ENCODE peak calls at places on chromosomes 7 and 10, in five cellular contexts. U is ovary, X is body of pancreas, Y is uterus, J is right lobe of liver. K is an unnamed sample.

GRCh38 chr7:47950714-47951113 is 2.4 kb upstream of the PKD1L1 start:
- DNase-seq in J (no peak), X (no peak), U (no peak), Y (peak; percentile 46), K (peak; percentile 86)

GRCh38 chr7:16668049-16668858 is 22.3 kb downstream of the BZW2 start:
- DNase-seq in U (peak; percentile 45), Y (peak; percentile 87), X (peak; percentile 68), J (no peak), K (peak; percentile 46)

GRCh38 chr10:130337305-130337640 is 201.1 kb downstream of the GLRX3 start:
- DNase-seq in J (no peak), Y (no peak), X (no peak), U (no peak), K (no peak)

GRCh38 chr7:116888895-116889294 is 26.5 kb downstream of the CAPZA2 start:
- DNase-seq in U (no peak), Y (no peak), X (no peak), J (no peak), K (no peak)

GRCh38 chr7:73869011-73869785 is 8.2 kb downstream of the TMEM270 start:
- DNase-seq in J (no peak), Y (no peak), X (no peak), U (no peak), K (no peak)

GRCh38 chr7:122709930-122710646 is 7.4 kb upstream of the RNF148 start:
- DNase-seq in J (no peak), Y (no peak), X (no peak), U (no peak), K (no peak)

GRCh38 chr7:13057462-13058200 is 370.2 kb downstream of the ARL4A start:
- DNase-seq in J (no peak), U (no peak), X (no peak), Y (no peak), K (no peak)

GRCh38 chr10:94403823-94404228 is 1.5 kb downstream of the TBC1D12 start:
- DNase-seq in X (no peak), Y (no peak), U (no peak), J (no peak), K (no peak)

GRCh38 chr10:100653957-100654834 is 91.2 kb upstream of the PAX2 start:
- DNase-seq in Y (no peak), X (no peak), U (peak; percentile 36), J (no peak), K (no peak)

GRCh38 chr7:102287465-102288146 is 938 bp downstream of the SH2B2 start:
- DNase-seq in X (peak; percentile 41), U (peak; percentile 69), Y (peak; percentile 44), J (peak; percentile 71), K (peak; percentile 50)

GRCh38 chr10:23534761-23535160 is 95.9 kb downstream of the OTUD1 start:
- DNase-seq in U (no peak), X (no peak), J (no peak), Y (no peak), K (no peak)

GRCh38 chr7:19575909-19576557 is 132.8 kb downstream of the POLR1F start:
- DNase-seq in Y (no peak), U (no peak), J (no peak), X (no peak), K (no peak)

GRCh38 chr7:46811529-46811928 is 770.4 kb downstream of the TNS3 start:
- DNase-seq in X (peak; percentile 27), J (no peak), U (peak; percentile 49), Y (peak; percentile 81), K (peak; percentile 66)

GRCh38 chr10:92264249-92264648 is 26.6 kb downstream of the CPEB3 start:
- DNase-seq in U (no peak), X (no peak), J (no peak), Y (no peak), K (no peak)

GRCh38 chr10:1548596-1548995 is 188.7 kb downstream of the ADARB2 start:
- DNase-seq in X (no peak), J (no peak), Y (no peak), U (no peak), K (no peak)

GRCh38 chr7:778271-778967 is 51.3 kb upstream of the PRKAR1B start:
- DNase-seq in U (no peak), X (no peak), J (no peak), Y (no peak), K (no peak)

GRCh38 chr10:9814285-9814866 is 1203.3 kb upstream of the CELF2 start:
- DNase-seq in J (no peak), U (no peak), X (no peak), Y (no peak), K (no peak)

GRCh38 chr10:43208147-43209063 is 58.5 kb downstream of the RASGEF1A start:
- DNase-seq in U (peak; percentile 22), X (no peak), Y (peak; percentile 7), J (peak; percentile 37), K (no peak)

GRCh38 chr7:45435846-45436245 is 138.3 kb upstream of the ADCY1 start:
- DNase-seq in X (no peak), Y (no peak), U (no peak), J (no peak), K (no peak)

GRCh38 chr10:74855027-74855426 is 28.6 kb downstream of the KAT6B start:
- DNase-seq in Y (no peak), J (no peak), U (no peak), X (peak; percentile 70), K (peak; percentile 59)

GRCh38 chr10:7932301-7933036 is 114.2 kb downstream of the TAF3 start:
- DNase-seq in Y (no peak), X (no peak), U (no peak), J (no peak), K (no peak)

GRCh38 chr10:344582-345200 is 209.4 kb downstream of the ZMYND11 start:
- DNase-seq in U (no peak), X (no peak), Y (no peak), J (no peak), K (no peak)

GRCh38 chr7:100401811-100402210 is 26.7 kb downstream of the ZCWPW1 start:
- DNase-seq in U (no peak), J (no peak), X (no peak), Y (no peak), K (no peak)

GRCh38 chr7:100400656-100401055 is 27.4 kb downstream of the PILRA start:
- DNase-seq in X (no peak), Y (no peak), U (no peak), J (no peak), K (no peak)

GRCh38 chr7:100398239-100398638 is 25.0 kb downstream of the PILRA start:
- DNase-seq in Y (no peak), U (no peak), J (no peak), X (no peak), K (no peak)

GRCh38 chr7:100400041-100400440 is 26.8 kb downstream of the PILRA start:
- DNase-seq in X (no peak), U (no peak), Y (no peak), J (no peak), K (peak; percentile 62)

GRCh38 chr7:100402241-100402640 is 26.3 kb downstream of the ZCWPW1 start:
- DNase-seq in U (no peak), J (no peak), Y (no peak), X (no peak), K (no peak)
- H3K4me3 ChIP-seq in U (no peak overlapping the region), J (no peak overlapping the region), Y (no peak overlapping the region), X (no peak overlapping the region), K (no peak overlapping the region)

GRCh38 chr7:43540463-43540862 is 42.4 kb upstream of the STK17A start:
- DNase-seq in X (no peak), J (no peak), Y (no peak), U (no peak), K (no peak)
- TF ChIP-seq POLR2A in X (no peak), J (no peak), Y (no peak), U (no peak), K (no peak)

GRCh38 chr7:70728873-70729552 is 402.9 kb upstream of the GALNT17 start:
- DNase-seq in Y (no peak), U (no peak), J (no peak), X (no peak), K (no peak)

GRCh38 chr7:70725448-70725847 is 406.5 kb upstream of the GALNT17 start:
- DNase-seq in J (no peak), Y (no peak), X (no peak), U (no peak), K (no peak)

GRCh38 chr7:70726294-70726693 is 405.6 kb upstream of the GALNT17 start:
- DNase-seq in U (no peak), Y (no peak), X (no peak), J (no peak), K (no peak)

GRCh38 chr7:70727861-70728260 is 404.1 kb upstream of the GALNT17 start:
- DNase-seq in J (no peak), X (no peak), U (no peak), Y (no peak), K (no peak)

GRCh38 chr7:70726951-70727378 is 405.0 kb upstream of the GALNT17 start:
- DNase-seq in U (no peak), Y (no peak), J (no peak), X (no peak), K (no peak)
- H3K27ac ChIP-seq in U (no peak overlapping the region), Y (no peak overlapping the region), J (no peak overlapping the region), X (no peak overlapping the region), K (no peak overlapping the region)

GRCh38 chr7:97419898-97420297 is 302.4 kb downstream of the SDHAF3 start:
- DNase-seq in J (no peak), U (no peak), X (no peak), Y (no peak), K (no peak)

GRCh38 chr7:97418312-97418711 is 300.8 kb downstream of the SDHAF3 start:
- DNase-seq in Y (no peak), J (no peak), U (no peak), X (no peak), K (peak; percentile 33)

GRCh38 chr7:97422046-97422445 is 304.5 kb downstream of the SDHAF3 start:
- DNase-seq in J (no peak), Y (no peak), X (no peak), U (no peak), K (no peak)

DNA sequence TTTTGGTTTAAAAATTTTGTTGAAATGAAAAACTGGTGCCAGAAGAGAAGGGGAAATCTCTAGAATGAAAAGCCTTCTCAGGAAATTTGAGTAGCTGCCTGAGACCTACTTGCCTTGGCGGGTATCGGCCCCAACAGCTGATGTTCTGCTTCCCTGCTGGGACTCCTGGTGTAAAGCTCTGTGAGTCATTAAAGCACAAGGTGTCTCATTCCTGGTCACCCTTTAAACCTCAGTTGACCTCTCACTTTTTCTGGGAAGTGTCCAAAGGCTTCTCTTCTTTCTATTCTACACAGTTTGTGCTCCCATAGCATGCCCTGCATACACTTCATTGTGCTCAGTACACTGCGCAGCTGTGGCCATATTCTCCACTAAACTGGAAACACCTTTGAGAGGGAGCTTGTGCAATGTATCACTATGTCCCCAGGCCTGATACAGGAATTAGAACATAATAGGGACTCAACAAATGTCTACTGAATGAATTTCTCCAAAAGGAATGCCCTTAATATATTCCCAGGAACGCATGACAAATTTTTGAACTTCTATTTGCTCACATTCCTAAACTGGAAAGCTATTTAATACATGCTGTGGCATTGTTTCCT is 303.9 kb downstream of the SDHAF3 start:
- DNase-seq in J (no peak), X (no peak), U (no peak), Y (no peak), K (no peak)
- H3K4me3 ChIP-seq in J (no peak overlapping the region), X (no peak overlapping the region), U (no peak overlapping the region), Y (no peak overlapping the region), K (no peak overlapping the region)

GRCh38 chr7:80641548-80641947 is 3.1 kb downstream of the CD36 start:
- DNase-seq in U (no peak), X (no peak), J (no peak), Y (no peak), K (no peak)
- TF ChIP-seq POLR2A in U (no peak), X (no peak), J (no peak), Y (no peak), K (no peak)

GRCh38 chr10:71848325-71849277 is 2.5 kb downstream of the PSAP start:
- DNase-seq in J (no peak), U (no peak), X (no peak), Y (no peak), K (no peak)
- H3K27ac ChIP-seq in J (peak overlapping the region; percentile 98), U (no peak overlapping the region), X (no peak overlapping the region), Y (peak overlapping the region; percentile 92), K (peak overlapping the region; percentile 97)

GRCh38 chr7:142797799-142798377 is 27.1 kb downstream of the PRSS2 start:
- DNase-seq in J (no peak), U (no peak), Y (no peak), X (no peak), K (no peak)
- H3K4me3 ChIP-seq in J (no peak overlapping the region), U (peak overlapping the region; percentile 38), Y (peak overlapping the region; percentile 31), X (peak overlapping the region; percentile 33), K (peak overlapping the region; percentile 45)